ENCODE peak calls at places on chromosomes 3 and 15, in seven cellular contexts. P is activated naive CD8-positive, alpha-beta T cell treated with anti-CD3 and anti-CD28 coated beads, Interleukin-2, amount 50 U/mL, for 24 hours; W is skeletal muscle cell; D is iris pigment epithelial cell; L is activated T-cell treated with anti-CD3 and anti-CD28 coated beads, Interleukin-2, amount 50 U/mL, for 48 hours; J is stomach; G is stimulated activated CD4-positive, alpha-beta T cell treated with anti-CD3 and anti-CD28 coated beads, Interleukin-1b, Interleukin-23, amount 100 ng/mL, for 1 hour. C is an unnamed sample.

GRCh38 chr15:70358871-70359647 is 261.3 kb upstream of the TLE3 start:
- DNase-seq in P (no peak), W (no peak), D (no peak), L (no peak), J (no peak), G (no peak), C (no peak)

GRCh38 chr3:12798559-12799179 is 2.2 kb downstream of the CAND2 start:
- DNase-seq in P (no peak), W (no peak), D (no peak), L (no peak), J (no peak), G (no peak), C (no peak)

GRCh38 chr3:101009386-101009785 is 16.2 kb upstream of the ABI3BP start:
- DNase-seq in P (no peak), W (no peak), D (peak), L (no peak), J (no peak), G (no peak), C (no peak)

GRCh38 chr15:52040167-52040900 is 21.3 kb downstream of the MAPK6 start:
- DNase-seq in P (no peak), W (no peak), D (peak), L (no peak), J (peak), G (no peak), C (no peak)

GRCh38 chr3:109268181-109268580 is 48.1 kb downstream of the DPPA2 start:
- DNase-seq in P (no peak), W (no peak), D (peak), L (no peak), J (no peak), G (no peak), C (no peak)

GRCh38 chr3:59189561-59190338 is 139.9 kb upstream of the CFAP20DC start:
- DNase-seq in P (no peak), W (no peak), D (peak), L (no peak), J (no peak), G (no peak), C (no peak)

GRCh38 chr3:150890320-150890719 is 14.9 kb downstream of the MINDY4B start:
- DNase-seq in P (no peak), W (no peak), D (peak), L (no peak), J (no peak), G (no peak), C (no peak)

GRCh38 chr3:148879256-148879655 is 14.2 kb downstream of the CPA3 start:
- DNase-seq in P (no peak), W (no peak), D (no peak), L (no peak), J (no peak), G (no peak), C (no peak)

GRCh38 chr15:63729115-63729884 is 104.4 kb downstream of the HERC1 start:
- DNase-seq in P (no peak), W (no peak), D (peak), L (peak), J (no peak), G (no peak), C (no peak)

GRCh38 chr15:89115547-89115946 is 27.3 kb downstream of the ABHD2 start:
- DNase-seq in P (no peak), W (no peak), D (peak), L (no peak), J (peak), G (no peak), C (no peak)

GRCh38 chr3:9901967-9902366 is 681 bp upstream of the IL17RE start:
- DNase-seq in P (peak), W (no peak), D (no peak), L (peak), J (no peak), G (no peak), C (no peak)

GRCh38 chr15:58201536-58201935 is 63.4 kb downstream of the AQP9 start:
- DNase-seq in P (no peak), W (peak), D (peak), L (no peak), J (no peak), G (no peak), C (no peak)